ENCODE peak calls at places on chromosomes 4 and X, in four cellular contexts. P is HepG2, A is WTC11, G is K562. T is an unnamed sample.

GRCh38 chrX:107736781-107737531 is 38.6 kb downstream of the TSC22D3 start:
- DNase-seq in P (peak), A (peak), G (no peak), T (peak)

GRCh38 chrX:46912673-46913491 is 661 bp downstream of the JADE3 start:
- DNase-seq in P (peak), A (peak), G (peak), T (peak)

GRCh38 chr4:164799410-164799809 is 45.5 kb downstream of the SMIM31 start:
- DNase-seq in P (no peak), A (no peak), G (no peak), T (no peak)

GRCh38 chr4:28444886-28445496 is 1584.3 kb downstream of the STIM2 start:
- DNase-seq in P (no peak), A (no peak), G (no peak), T (no peak)

GRCh38 chr4:97235516-97235915 is 907.8 kb downstream of the STPG2 start:
- DNase-seq in P (no peak), A (peak), G (no peak), T (no peak)

GRCh38 chrX:105695451-105695850 is 126.9 kb upstream of the NRK start:
- DNase-seq in P (no peak), A (no peak), G (no peak), T (no peak)

GRCh38 chr4:151922811-151923210 is 162.0 kb upstream of the GATB start:
- DNase-seq in P (no peak), A (no peak), G (no peak), T (no peak)

GRCh38 chrX:53445977-53446376 is 11.8 kb upstream of the HSD17B10 start:
- DNase-seq in P (peak), A (peak), G (peak), T (peak)

GRCh38 chrX:22357621-22358020 is 84.9 kb downstream of the CBLL2 start:
- DNase-seq in P (no peak), A (no peak), G (no peak), T (no peak)

GRCh38 chr4:46994007-46994405 is 625 bp upstream of the GABRA4 start:
- DNase-seq in P (no peak), A (peak), G (no peak), T (no peak)

GRCh38 chr4:145541266-145541770 is 59.7 kb downstream of the SMAD1 start:
- DNase-seq in P (no peak), A (no peak), G (no peak), T (no peak)

GRCh38 chr4:86451560-86452322 is 91.9 kb upstream of the MAPK10 start:
- DNase-seq in P (no peak), A (no peak), G (no peak), T (no peak)

DNA sequence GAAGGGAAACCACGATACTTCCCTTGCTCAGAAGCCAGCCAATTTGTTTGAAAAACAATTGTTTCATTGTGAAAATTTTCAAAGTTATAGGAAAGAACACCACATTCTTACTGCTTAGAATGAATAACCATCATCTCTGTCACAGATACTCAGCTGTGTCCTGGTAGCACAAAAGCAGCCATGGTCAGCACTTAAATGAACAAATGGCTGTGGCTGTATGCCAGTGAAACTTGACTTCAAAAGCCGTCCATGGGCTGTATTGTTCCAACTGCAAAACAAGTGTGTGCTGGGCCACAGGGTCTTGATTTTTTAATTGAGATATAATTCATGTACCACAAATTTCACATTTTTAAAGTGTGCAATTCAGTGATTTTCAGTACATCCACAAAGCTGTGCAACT is 19.6 kb downstream of the NSDHL start:
- DNase-seq in P (no peak), A (no peak), G (no peak), T (no peak)
- TF ChIP-seq ELF4 in P (no peak), A (no peak), G (no peak), T (no peak)

GRCh38 chr4:133598779-133599178 is 449.7 kb downstream of the PCDH10 start:
- DNase-seq in P (no peak), A (no peak), G (peak), T (no peak)
- TF ChIP-seq ELF4 in P (no peak), A (no peak), G (no peak), T (no peak)

DNA sequence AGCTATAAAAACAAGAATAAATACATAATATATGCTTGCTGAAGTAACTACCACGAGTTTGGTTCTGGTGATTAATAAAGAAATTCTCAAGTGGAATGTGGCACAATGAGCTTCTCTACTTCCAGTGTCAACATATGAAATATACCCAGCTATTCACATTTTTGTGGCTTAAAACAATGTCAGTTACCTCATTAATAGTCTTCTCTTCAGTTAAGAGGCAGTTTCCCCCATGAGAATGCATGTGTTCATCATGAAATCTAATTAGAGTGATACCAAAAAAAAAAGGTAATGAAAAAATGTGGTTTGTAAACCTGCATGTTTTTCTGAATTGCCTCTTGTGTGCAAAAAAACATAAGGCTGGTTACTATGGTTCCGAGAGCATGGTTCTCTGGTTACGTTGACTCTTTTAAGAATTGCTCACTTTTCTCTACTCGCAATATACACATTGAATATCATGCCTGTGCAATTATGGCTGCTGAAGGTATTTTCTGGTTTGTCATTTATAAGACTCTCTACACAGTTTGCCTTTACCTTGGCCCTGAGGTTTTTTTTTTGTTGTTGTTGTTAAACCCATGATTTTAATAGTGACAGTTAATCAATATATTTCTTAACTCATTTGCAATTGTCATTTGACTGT is 108.2 kb downstream of the PCDH7 start:
- DNase-seq in P (no peak), A (no peak), G (no peak), T (no peak)
- TF ChIP-seq ELF4 in P (no peak), A (no peak), G (no peak), T (no peak)

GRCh38 chr4:176153124-176153523 is 42.3 kb downstream of the SPATA4 start:
- DNase-seq in P (no peak), A (no peak), G (no peak), T (no peak)

GRCh38 chr4:176149680-176150079 is 45.7 kb downstream of the SPATA4 start:
- DNase-seq in P (no peak), A (no peak), G (no peak), T (no peak)

GRCh38 chr4:176150704-176151103 is 44.7 kb downstream of the SPATA4 start:
- DNase-seq in P (no peak), A (no peak), G (no peak), T (no peak)

GRCh38 chr4:176150283-176150682 is 45.1 kb downstream of the SPATA4 start:
- DNase-seq in P (peak), A (no peak), G (peak), T (no peak)
- TF ChIP-seq ELF4 in P (no peak), A (no peak), G (no peak), T (no peak)

DNA sequence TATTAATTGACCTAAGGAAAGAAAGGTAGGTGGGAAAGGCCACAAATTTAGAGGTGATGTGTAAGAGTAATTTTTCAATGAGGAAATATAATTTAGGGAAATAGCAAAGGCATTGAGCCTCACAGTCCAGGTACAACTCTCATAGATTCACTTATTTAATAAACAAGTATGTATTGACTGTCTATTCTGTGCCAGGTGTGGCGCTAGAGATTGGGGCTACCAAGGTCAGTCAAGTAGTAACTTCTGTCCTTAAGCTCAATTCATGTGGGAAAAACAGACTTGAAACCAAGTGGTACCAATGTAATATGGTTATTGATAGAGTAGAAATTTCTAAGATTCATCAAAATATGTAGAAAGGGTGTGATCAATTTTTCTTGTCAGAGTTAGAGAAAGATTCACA is 257.5 kb downstream of the C4orf33 start:
- DNase-seq in P (no peak), A (no peak), G (no peak), T (no peak)
- TF ChIP-seq ELF4 in P (no peak), A (no peak), G (no peak), T (no peak)

DNA sequence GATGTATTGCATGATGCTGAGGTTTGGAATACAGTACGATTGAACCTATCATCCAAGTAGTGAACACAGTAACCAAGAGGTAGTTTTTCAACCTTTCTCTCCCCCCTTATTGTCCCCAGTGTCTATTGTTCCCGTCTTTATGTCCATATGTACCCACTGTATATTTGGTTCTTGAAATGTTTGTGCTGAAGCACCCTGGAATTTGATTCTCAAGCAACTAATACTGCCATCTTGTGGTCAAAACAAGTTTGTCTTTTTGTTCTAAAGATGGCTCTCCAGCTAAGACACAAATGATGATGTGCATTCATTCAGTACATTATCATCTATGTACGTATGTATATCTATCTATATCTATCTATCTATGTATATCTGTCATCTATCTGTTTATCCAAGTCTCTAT is 33.5 kb upstream of the DCX start:
- DNase-seq in P (peak), A (no peak), G (peak), T (peak)
- TF ChIP-seq ELF4 in P (no peak), A (no peak), G (no peak), T (no peak)

T was measured in HEK293T.